ENCODE peak calls at places on chromosome 10, in five cellular contexts. T is psoas muscle; L is CD8-positive, alpha-beta memory T cell; A is WERI-Rb-1; S is stomach. O is an unnamed sample. For H3K27me3, the result is how much of the 10 kb centered on the place peaks cover.

GRCh38 chr10:113515521-113516045 is 37.3 kb upstream of the HABP2 start:
- DNase-seq in S (no peak), T (no peak), L (no peak), A (no peak), O (no peak)

GRCh38 chr10:110326351-110327032 is 21.8 kb upstream of the SMNDC1 start:
- DNase-seq in A (no peak), L (no peak), T (no peak), S (no peak), O (no peak)

GRCh38 chr10:121608669-121609190 is 10.5 kb upstream of the FGFR2 start:
- DNase-seq in T (no peak), A (peak), S (peak), L (no peak), O (no peak)

GRCh38 chr10:78626471-78626870 is 442.3 kb upstream of the ZMIZ1 start:
- DNase-seq in T (no peak), S (no peak), A (peak), L (no peak), O (peak)

GRCh38 chr10:14074062-14074884 is 256.5 kb downstream of the FRMD4A start:
- DNase-seq in L (no peak), A (no peak), T (peak), S (peak), O (peak)

GRCh38 chr10:21078410-21079329 is 181.6 kb upstream of the NEBL start:
- DNase-seq in L (no peak), T (peak), A (peak), S (peak), O (peak)

GRCh38 chr10:109934958-109935793 is 11.9 kb upstream of the XPNPEP1 start:
- DNase-seq in L (no peak), T (no peak), S (no peak), A (peak), O (no peak)

GRCh38 chr10:14328881-14329280 is 1.8 kb downstream of the FRMD4A start:
- DNase-seq in S (no peak), A (no peak), L (no peak), T (no peak), O (no peak)

GRCh38 chr10:79269969-79270368 is 77.3 kb upstream of the PPIF start:
- DNase-seq in L (no peak), A (no peak), S (no peak), T (no peak), O (no peak)

GRCh38 chr10:95755511-95756004 is 405 bp upstream of the ENTPD1 start:
- DNase-seq in S (peak), T (no peak), L (no peak), A (no peak), O (no peak)

GRCh38 chr10:13219685-13220670 is 14.2 kb downstream of the UCMA start:
- DNase-seq in S (peak), A (peak), T (peak), L (no peak), O (no peak)

GRCh38 chr10:73965890-73966768 is 31.8 kb upstream of the VCL start:
- DNase-seq in L (no peak), T (peak), S (peak), A (peak), O (peak)

GRCh38 chr10:13794982-13795381 is 208.2 kb downstream of the PRPF18 start:
- DNase-seq in T (no peak), A (no peak), S (no peak), L (no peak), O (no peak)

GRCh38 chr10:107425844-107426553 is 261.5 kb upstream of the SORCS1 start:
- DNase-seq in A (no peak), L (no peak), S (no peak), T (no peak), O (no peak)

GRCh38 chr10:125016611-125017202 is 74.8 kb downstream of the ZRANB1 start:
- DNase-seq in A (peak), S (no peak), T (peak), L (no peak), O (no peak)

GRCh38 chr10:73096041-73096451 is 620 bp downstream of the P4HA1 start:
- DNase-seq in L (peak), A (peak), T (peak), S (peak), O (peak)

GRCh38 chr10:64038097-64038496 is 516.9 kb downstream of the REEP3 start:
- DNase-seq in S (no peak), T (no peak), A (no peak), L (no peak), O (no peak)

GRCh38 chr10:91887900-91888225 is 21.4 kb downstream of the FGFBP3 start:
- DNase-seq in L (no peak), T (no peak), S (no peak), A (no peak), O (no peak)

GRCh38 chr10:688621-689426 is 644 bp downstream of the DIP2C start:
- DNase-seq in S (peak), A (peak), L (no peak), T (peak), O (no peak)

GRCh38 chr10:60907972-60908371 is 36.0 kb downstream of the RHOBTB1 start:
- DNase-seq in L (no peak), T (no peak), A (no peak), S (no peak), O (no peak)

GRCh38 chr10:96991313-96991841 is 159.3 kb downstream of the LCOR start:
- DNase-seq in S (no peak), T (no peak), A (no peak), L (no peak), O (no peak)

GRCh38 chr10:44907576-44907975 is 3.6 kb upstream of the TMEM72 start:
- DNase-seq in S (no peak), L (no peak), A (no peak), T (no peak), O (no peak)

GRCh38 chr10:12960431-12960898 is 41.0 kb downstream of the CCDC3 start:
- DNase-seq in T (no peak), L (no peak), S (peak), A (no peak), O (no peak)

GRCh38 chr10:31100176-31100575 is 68.5 kb upstream of the ZNF438 start:
- DNase-seq in A (no peak), T (no peak), S (no peak), L (no peak), O (no peak)

GRCh38 chr10:71747808-71748523 is 25.4 kb downstream of the VSIR start:
- DNase-seq in A (no peak), L (no peak), S (no peak), T (peak), O (no peak)

GRCh38 chr10:112799726-112800510 is 150.1 kb upstream of the TCF7L2 start:
- DNase-seq in S (no peak), A (no peak), L (no peak), T (no peak), O (no peak)

GRCh38 chr10:11446133-11446532 is 165.3 kb downstream of the USP6NL start:
- DNase-seq in T (no peak), L (no peak), A (no peak), S (no peak), O (no peak)

GRCh38 chr10:69742356-69742695 is 59.4 kb upstream of the COL13A1 start:
- DNase-seq in S (no peak), A (no peak), L (no peak), T (no peak), O (no peak)

GRCh38 chr10:21849624-21850023 is 153.9 kb downstream of the DNAJC1 start:
- DNase-seq in L (no peak), A (no peak), T (no peak), S (no peak), O (no peak)

GRCh38 chr10:122258136-122259074 is 12.7 kb upstream of the BTBD16 start:
- DNase-seq in S (no peak), T (no peak), L (no peak), A (no peak), O (no peak)

GRCh38 chr10:127919418-127920191 is 12.7 kb downstream of the PTPRE start:
- DNase-seq in S (no peak), A (peak), T (no peak), L (no peak), O (no peak)

GRCh38 chr10:17510242-17510908 is 56.0 kb upstream of the ST8SIA6 start:
- DNase-seq in A (no peak), S (no peak), L (no peak), T (no peak), O (no peak)

GRCh38 chr10:101052285-101052684 is 9.5 kb upstream of the KAZALD1 start:
- DNase-seq in A (no peak), T (peak), S (no peak), L (no peak), O (peak)

GRCh38 chr10:84571146-84571545 is 242.8 kb downstream of the CCSER2 start:
- DNase-seq in S (no peak), A (no peak), T (no peak), L (no peak), O (no peak)

GRCh38 chr10:103582331-103583123 is 89.0 kb downstream of the NEURL1 start:
- DNase-seq in A (no peak), T (peak), S (no peak), L (no peak), O (no peak)
- H3K27me3 ChIP-seq in A (under half), T (under half), S (under half), L (under half), O (under half)

GRCh38 chr10:103493911-103494877 is 689 bp downstream of the NEURL1 start:
- DNase-seq in S (no peak), A (peak), T (peak), L (peak), O (peak)
- H3K27me3 ChIP-seq in S (half or more), A (under half), T (under half), L (under half), O (under half)

GRCh38 chr10:89204621-89205020 is 2.5 kb downstream of the CH25H start:
- DNase-seq in S (no peak), A (no peak), L (no peak), T (no peak), O (no peak)
- H3K27me3 ChIP-seq in S (half or more), A (under half), L (under half), T (half or more), O (under half)

GRCh38 chr10:98033515-98033914 is 3.1 kb upstream of the CRTAC1 start:
- DNase-seq in A (no peak), T (no peak), S (no peak), L (no peak), O (no peak)

GRCh38 chr10:98039690-98040381 is 9.4 kb upstream of the CRTAC1 start:
- DNase-seq in S (no peak), T (no peak), A (no peak), L (no peak), O (no peak)

GRCh38 chr10:98038333-98038732 is 7.9 kb upstream of the CRTAC1 start:
- DNase-seq in A (no peak), S (no peak), T (no peak), L (no peak), O (no peak)

GRCh38 chr10:98031440-98031839 is 1.0 kb upstream of the CRTAC1 start:
- DNase-seq in S (no peak), T (no peak), A (no peak), L (no peak), O (no peak)

GRCh38 chr10:98035599-98035998 is 5.2 kb upstream of the CRTAC1 start:
- DNase-seq in A (no peak), S (no peak), T (no peak), L (no peak), O (no peak)
- H3K27me3 ChIP-seq in A (under half), S (half or more), T (half or more), L (under half), O (under half)

GRCh38 chr10:4557469-4557868 is 268.5 kb upstream of the AKR1E2 start:
- DNase-seq in L (no peak), T (no peak), A (no peak), S (no peak), O (no peak)
- H3K27me3 ChIP-seq in L (under half), T (under half), A (under half), S (under half), O (under half)